ENCODE peak calls at places on chromosome 19, in nine cellular contexts. U, C, S, A, Y, H, F, R and Q are unnamed samples.

GRCh38 chr19:920051-920857 is 3.1 kb downstream of the KISS1R start:
- DNase-seq in U (no peak), Y (peak), F (no peak), C (no peak), A (no peak), H (no peak), S (no peak), R (peak), Q (no peak)

GRCh38 chr19:11256189-11256588 is 6.1 kb downstream of the DOCK6 start:
- DNase-seq in A (peak), H (no peak), C (no peak), U (no peak), Y (no peak), S (no peak), F (peak), R (no peak), Q (peak)

GRCh38 chr19:3760871-3761361 is 576 bp downstream of the APBA3 start:
- DNase-seq in Y (peak), C (no peak), S (no peak), A (no peak), F (no peak), R (no peak), H (no peak), U (no peak), Q (no peak)

GRCh38 chr19:35657904-35658700 is 8.2 kb upstream of the UPK1A start:
- DNase-seq in S (no peak), C (no peak), Y (no peak), R (no peak), H (no peak), F (no peak), U (no peak), A (no peak), Q (no peak)

GRCh38 chr19:35764432-35765315 is 6.7 kb downstream of the PROSER3 start:
- DNase-seq in S (no peak), A (no peak), F (no peak), C (no peak), Y (no peak), H (no peak), U (no peak), R (no peak), Q (peak)

GRCh38 chr19:46603195-46603637 is 2.1 kb downstream of the CALM3 start:
- DNase-seq in S (no peak), H (no peak), A (no peak), Y (no peak), C (peak), R (no peak), U (no peak), F (no peak), Q (no peak)

GRCh38 chr19:45659096-45659729 is 8.8 kb upstream of the GIPR start:
- DNase-seq in S (no peak), H (no peak), A (no peak), R (no peak), F (no peak), Y (no peak), C (no peak), U (no peak), Q (peak)

GRCh38 chr19:55070755-55071502 is 4.7 kb upstream of the EPS8L1 start:
- DNase-seq in R (no peak), F (no peak), H (no peak), U (no peak), S (no peak), Y (no peak), A (no peak), C (peak), Q (no peak)

GRCh38 chr19:43779820-43780219 is 953 bp downstream of the KCNN4 start:
- DNase-seq in C (no peak), S (no peak), F (no peak), H (no peak), A (no peak), U (no peak), Y (peak), R (no peak), Q (no peak)

GRCh38 chr19:37506387-37507166 is at the start of gene ZNF793:
- DNase-seq in S (peak), R (peak), F (peak), H (peak), Y (peak), U (peak), C (peak), A (peak), Q (peak)

GRCh38 chr19:9155591-9155990 is 15.4 kb downstream of the ZNF317 start:
- DNase-seq in C (no peak), R (no peak), H (no peak), U (no peak), Y (no peak), A (no peak), S (no peak), F (no peak), Q (no peak)

GRCh38 chr19:2494084-2494446 is 18.1 kb downstream of the GADD45B start:
- DNase-seq in U (no peak), R (no peak), F (no peak), S (peak), C (no peak), H (no peak), Y (no peak), A (no peak), Q (peak)

GRCh38 chr19:52270266-52270885 is 989 bp downstream of the ZNF766 start:
- DNase-seq in U (no peak), C (no peak), A (no peak), F (no peak), S (no peak), Y (peak), H (peak), R (peak), Q (no peak)

GRCh38 chr19:49680473-49681351 is 3.6 kb downstream of the PRMT1 start:
- DNase-seq in R (peak), C (peak), S (peak), Y (peak), H (peak), U (peak), F (peak), A (peak), Q (peak)

GRCh38 chr19:19405919-19406877 is 723 bp downstream of the GATAD2A start:
- DNase-seq in R (peak), U (no peak), H (no peak), Y (peak), F (peak), A (peak), C (peak), S (peak), Q (peak)

GRCh38 chr19:19372656-19373416 is 32.6 kb upstream of the GATAD2A start:
- DNase-seq in S (no peak), F (peak), R (peak), A (no peak), Y (no peak), C (peak), U (no peak), H (no peak), Q (peak)

GRCh38 chr19:50557009-50557613 is 11.1 kb downstream of the LRRC4B start:
- DNase-seq in A (no peak), R (no peak), H (no peak), F (no peak), S (no peak), C (no peak), Y (no peak), U (no peak), Q (no peak)

GRCh38 chr19:10920781-10921180 is 7.7 kb downstream of the YIPF2 start:
- DNase-seq in Y (no peak), C (no peak), A (no peak), H (no peak), S (no peak), F (no peak), R (no peak), U (no peak), Q (no peak)

GRCh38 chr19:13930402-13930801 is 7.8 kb downstream of the PODNL1 start:
- DNase-seq in C (no peak), R (no peak), H (no peak), F (no peak), S (no peak), Y (no peak), A (no peak), U (no peak), Q (no peak)

GRCh38 chr19:29086182-29086581 is 126.8 kb downstream of the UQCRFS1 start:
- DNase-seq in C (no peak), Y (no peak), S (peak), H (no peak), A (no peak), R (no peak), F (no peak), U (no peak), Q (no peak)